ENCODE peak calls at places on chromosomes 2 and 18, in six cellular contexts. K is mucosa of descending colon; Q is small intestine; U is activated naive CD4-positive, alpha-beta T cell treated with anti-CD3 and anti-CD28 coated beads for 36 hours; I is GM03348; N is astrocyte of the spinal cord. W is an unnamed sample.

GRCh38 chr18:13418013-13418710 is 199.6 kb downstream of the LDLRAD4 start:
- DNase-seq in K (peak; percentile 67), Q (peak; percentile 88), U (no peak), I (no peak), N (no peak), W (no peak)

GRCh38 chr18:77181950-77182707 is 49.5 kb upstream of the MBP start:
- DNase-seq in K (no peak), Q (no peak), U (no peak), I (no peak), N (no peak), W (no peak)

GRCh38 chr2:127614731-127615130 is 31.2 kb upstream of the GPR17 start:
- DNase-seq in K (no peak), Q (no peak), U (peak; percentile 1), I (peak; percentile 84), N (no peak), W (no peak)

GRCh38 chr18:9851511-9851910 is 34.3 kb upstream of the TXNDC2 start:
- DNase-seq in K (no peak), Q (no peak), U (no peak), I (no peak), N (no peak), W (no peak)

GRCh38 chr2:157058161-157058560 is 199.3 kb upstream of the GALNT5 start:
- DNase-seq in K (no peak), Q (no peak), U (no peak), I (no peak), N (no peak), W (no peak)

GRCh38 chr2:204268458-204268857 is 276.8 kb upstream of the PARD3B start:
- DNase-seq in K (no peak), Q (no peak), U (no peak), I (no peak), N (no peak), W (no peak)

GRCh38 chr2:6148887-6149286 is 456.7 kb downstream of the SOX11 start:
- DNase-seq in K (no peak), Q (no peak), U (no peak), I (no peak), N (peak; percentile 52), W (no peak)

GRCh38 chr18:79951545-79952456 is at the start of gene SLC66A2:
- DNase-seq in K (peak; percentile 96), Q (peak; percentile 83), U (peak; percentile 94), I (peak; percentile 98), N (peak; percentile 83), W (no peak)

GRCh38 chr18:53509886-53510285 is 714.6 kb downstream of the MBD2 start:
- DNase-seq in K (no peak), Q (no peak), U (no peak), I (no peak), N (no peak), W (no peak)

GRCh38 chr2:1938986-1939385 is 194.7 kb upstream of the PXDN start:
- DNase-seq in K (no peak), Q (no peak), U (no peak), I (no peak), N (no peak), W (no peak)

GRCh38 chr2:69316550-69316949 is 70.5 kb downstream of the GFPT1 start:
- DNase-seq in K (no peak), Q (no peak), U (no peak), I (no peak), N (no peak), W (no peak)

GRCh38 chr2:111048856-111049551 is 71.7 kb upstream of the BCL2L11 start:
- DNase-seq in K (no peak), Q (no peak), U (no peak), I (no peak), N (no peak), W (no peak)

GRCh38 chr18:49764032-49764431 is 49.3 kb downstream of the ACAA2 start:
- DNase-seq in K (no peak), Q (no peak), U (no peak), I (no peak), N (peak; percentile 38), W (no peak)